ENCODE peak calls at places on chromosomes 16 and 17, in four cellular contexts. One of them, this sample, is unnamed.

GRCh38 chr17:17151055-17151454 is 55.1 kb downstream of the PLD6 start:
- DNase-seq in iPS-NIHi11: no peak
- DNase-seq in fibroblast of lung: peak; percentile 43
- DNase-seq in posterior cingulate gyrus: no peak
- DNase-seq in this sample: no peak

GRCh38 chr17:16872836-16873653 is 98.9 kb downstream of the TNFRSF13B start:
- DNase-seq in iPS-NIHi11: peak; percentile 93
- DNase-seq in fibroblast of lung: no peak
- DNase-seq in posterior cingulate gyrus: peak; percentile 15
- DNase-seq in this sample: peak; percentile 96

GRCh38 chr16:64880994-64881393 is 240.9 kb downstream of the CDH11 start:
- DNase-seq in iPS-NIHi11: no peak
- DNase-seq in fibroblast of lung: peak; percentile 51
- DNase-seq in posterior cingulate gyrus: no peak
- DNase-seq in this sample: no peak

GRCh38 chr16:70789231-70789926 is 11.6 kb downstream of the VAC14 start:
- DNase-seq in iPS-NIHi11: no peak
- DNase-seq in fibroblast of lung: peak; percentile 85
- DNase-seq in posterior cingulate gyrus: peak; percentile 24
- DNase-seq in this sample: no peak

GRCh38 chr16:24538756-24539294 is 541 bp upstream of the RBBP6 start:
- DNase-seq in iPS-NIHi11: no peak
- DNase-seq in fibroblast of lung: no peak
- DNase-seq in posterior cingulate gyrus: no peak
- DNase-seq in this sample: no peak

GRCh38 chr17:55053855-55054254 is 85.3 kb downstream of the STXBP4 start:
- DNase-seq in iPS-NIHi11: no peak
- DNase-seq in fibroblast of lung: peak; percentile 41
- DNase-seq in posterior cingulate gyrus: no peak
- DNase-seq in this sample: no peak

GRCh38 chr17:1651559-1651844 is 1.8 kb upstream of the RILP start:
- DNase-seq in iPS-NIHi11: no peak
- DNase-seq in fibroblast of lung: no peak
- DNase-seq in posterior cingulate gyrus: no peak
- DNase-seq in this sample: no peak

GRCh38 chr16:47713225-47713595 is 252.1 kb downstream of the PHKB start:
- DNase-seq in iPS-NIHi11: no peak
- DNase-seq in fibroblast of lung: peak; percentile 83
- DNase-seq in posterior cingulate gyrus: no peak
- DNase-seq in this sample: no peak

GRCh38 chr17:60947100-60947499 is 269.4 kb downstream of the BCAS3 start:
- DNase-seq in iPS-NIHi11: no peak
- DNase-seq in fibroblast of lung: peak; percentile 60
- DNase-seq in posterior cingulate gyrus: no peak
- DNase-seq in this sample: no peak

GRCh38 chr17:45230787-45231480 is 9.2 kb downstream of the FMNL1 start:
- DNase-seq in iPS-NIHi11: no peak
- DNase-seq in fibroblast of lung: peak; percentile 64
- DNase-seq in posterior cingulate gyrus: no peak
- DNase-seq in this sample: peak; percentile 69

GRCh38 chr16:75127713-75128415 is 11.3 kb upstream of the LDHD start:
- DNase-seq in iPS-NIHi11: no peak
- DNase-seq in fibroblast of lung: no peak
- DNase-seq in posterior cingulate gyrus: no peak
- DNase-seq in this sample: no peak

GRCh38 chr17:75390982-75391381 is 14.5 kb downstream of the GRB2 start:
- DNase-seq in iPS-NIHi11: no peak
- DNase-seq in fibroblast of lung: peak; percentile 61
- DNase-seq in posterior cingulate gyrus: no peak
- DNase-seq in this sample: no peak

GRCh38 chr17:67559381-67559966 is 158.3 kb upstream of the NOL11 start:
- DNase-seq in iPS-NIHi11: peak; percentile 44
- DNase-seq in fibroblast of lung: no peak
- DNase-seq in posterior cingulate gyrus: no peak
- DNase-seq in this sample: peak; percentile 41

GRCh38 chr16:73996624-73997339 is 299.8 kb upstream of the PSMD7 start:
- DNase-seq in iPS-NIHi11: no peak
- DNase-seq in fibroblast of lung: peak; percentile 22
- DNase-seq in posterior cingulate gyrus: no peak
- DNase-seq in this sample: no peak

GRCh38 chr16:49756971-49757743 is 98.8 kb downstream of the ZNF423 start:
- DNase-seq in iPS-NIHi11: no peak
- DNase-seq in fibroblast of lung: no peak
- DNase-seq in posterior cingulate gyrus: no peak
- DNase-seq in this sample: no peak

GRCh38 chr17:1521067-1521466 is 4.7 kb upstream of the INPP5K start:
- DNase-seq in iPS-NIHi11: no peak
- DNase-seq in fibroblast of lung: no peak
- DNase-seq in posterior cingulate gyrus: no peak
- DNase-seq in this sample: no peak